ENCODE peak calls at places on chromosomes 6 and 20, in six cellular contexts. Y is activated CD8-positive, alpha-beta memory T cell treated with anti-CD3 and anti-CD28 coated beads, Interleukin-2, amount 10 ng/mL, durations not matched to agents 7 days and 5 days; T is Panc1; R is GM04504; C is fibroblast of mammary gland; F is stimulated activated CD4-positive, alpha-beta T cell treated with anti-CD3 and anti-CD28 coated beads, Interleukin-4, amount 100 ng/mL, for 1 hour. J is an unnamed sample.

GRCh38 chr20:50844430-50845100 is 49.7 kb downstream of the BCAS4 start:
- DNase-seq in Y (peak), C (peak), R (no peak), T (no peak), F (peak), J (peak)

GRCh38 chr20:48578397-48579098 is 249.3 kb downstream of the PREX1 start:
- DNase-seq in T (no peak), F (no peak), Y (no peak), R (no peak), C (no peak), J (no peak)

GRCh38 chr6:75934643-75935472 is 137.6 kb downstream of the IMPG1 start:
- DNase-seq in F (no peak), C (peak), T (peak), R (peak), Y (peak), J (peak)

GRCh38 chr6:111540971-111541719 is 58.1 kb upstream of the REV3L start:
- DNase-seq in F (no peak), R (no peak), C (no peak), T (no peak), Y (no peak), J (no peak)

GRCh38 chr6:10838794-10839333 is 525 bp upstream of the MAK start:
- DNase-seq in R (no peak), C (no peak), T (no peak), Y (peak), F (no peak), J (no peak)

GRCh38 chr6:130675072-130675471 is 152.1 kb upstream of the SMLR1 start:
- DNase-seq in T (no peak), Y (peak), R (no peak), C (peak), F (no peak), J (peak)

GRCh38 chr6:21508753-21509152 is 84.8 kb upstream of the SOX4 start:
- DNase-seq in R (no peak), Y (no peak), F (no peak), C (no peak), T (no peak), J (no peak)

GRCh38 chr6:41488392-41489129 is 57.6 kb upstream of the FOXP4 start:
- DNase-seq in R (peak), Y (no peak), T (no peak), F (no peak), C (peak), J (peak)

GRCh38 chr6:107621216-107621940 is 131.5 kb downstream of the SOBP start:
- DNase-seq in F (no peak), C (no peak), R (no peak), Y (no peak), T (no peak), J (no peak)

GRCh38 chr20:40459299-40459698 is 229.7 kb downstream of the MAFB start:
- DNase-seq in T (no peak), Y (no peak), F (no peak), C (no peak), R (no peak), J (no peak)

GRCh38 chr6:4466769-4467480 is 309.3 kb upstream of the CDYL start:
- DNase-seq in Y (no peak), R (no peak), F (no peak), T (no peak), C (peak), J (no peak)

GRCh38 chr20:562232-562897 is 18.8 kb upstream of the CSNK2A1 start:
- DNase-seq in R (no peak), Y (no peak), F (no peak), C (no peak), T (no peak), J (no peak)

GRCh38 chr20:7770578-7770977 is 169.7 kb downstream of the HAO1 start:
- DNase-seq in F (no peak), Y (peak), T (no peak), C (peak), R (no peak), J (peak)

GRCh38 chr20:35344354-35344837 is 52.2 kb upstream of the FAM83C start:
- DNase-seq in R (peak), F (no peak), T (no peak), Y (no peak), C (peak), J (peak)

GRCh38 chr6:88367248-88367647 is 201.1 kb upstream of the CNR1 start:
- DNase-seq in C (no peak), Y (no peak), R (no peak), F (no peak), T (no peak), J (no peak)

GRCh38 chr6:125745281-125746018 is 4.0 kb upstream of the HEY2 start:
- DNase-seq in T (no peak), F (no peak), C (no peak), Y (no peak), R (no peak), J (no peak)

J was measured in iris pigment epithelial cell.